ENCODE peak calls at places on chromosome 2, in eight cellular contexts. G is HEK293T; Z is NCI-H1092; L is M059J; X is AML-193; F is AG09309; Q is naive thymus-derived CD8-positive, alpha-beta T cell; E is activated effector memory CD4-positive, alpha-beta T cell treated with Interleukin-2 at 50 U/mL for 16 hours. I is an unnamed sample.
A peak's percentile ranks its signal among the peaks of the same experiment; 100 is the strongest.

GRCh38 chr2:202267495-202267894 is 1.9 kb downstream of the NOP58 start:
- DNase-seq in G (no peak), Q (no peak), L (peak; percentile 16), F (no peak), Z (no peak), E (no peak), X (peak; percentile 15), I (no peak)

GRCh38 chr2:51085679-51086078 is 53.7 kb upstream of the NRXN1 start:
- DNase-seq in F (no peak), X (no peak), Z (no peak), E (no peak), G (no peak), L (no peak), Q (no peak), I (no peak)

GRCh38 chr2:179264238-179265081 is at the start of gene SESTD1:
- DNase-seq in Z (peak; percentile 22), G (peak; percentile 71), X (no peak), Q (peak; percentile 48), F (no peak), L (peak; percentile 41), E (peak; percentile 51), I (no peak)

GRCh38 chr2:123993728-123994323 is 31.3 kb upstream of the CNTNAP5 start:
- DNase-seq in G (peak; percentile 39), F (no peak), X (no peak), E (no peak), Z (no peak), Q (peak; percentile 3), L (peak; percentile 49), I (peak; percentile 1)

GRCh38 chr2:223203971-223204370 is 152.0 kb downstream of the KCNE4 start:
- DNase-seq in E (no peak), X (no peak), L (peak; percentile 71), Q (no peak), F (peak; percentile 31), G (no peak), Z (no peak), I (no peak)

GRCh38 chr2:73984922-73985317 is 210 bp downstream of the TET3 start:
- DNase-seq in G (peak; percentile 42), E (peak; percentile 60), X (no peak), Q (peak; percentile 53), Z (no peak), F (no peak), L (no peak), I (no peak)

GRCh38 chr2:196336715-196337617 is 165.6 kb upstream of the STK17B start:
- DNase-seq in Z (no peak), F (no peak), L (peak; percentile 27), G (peak; percentile 57), X (peak; percentile 35), Q (no peak), E (no peak), I (peak; percentile 32)

GRCh38 chr2:229408356-229408755 is 137.3 kb upstream of the PID1 start:
- DNase-seq in Q (no peak), G (no peak), X (peak; percentile 67), F (peak; percentile 75), E (no peak), Z (no peak), L (peak; percentile 90), I (peak; percentile 99)

GRCh38 chr2:122164964-122165363 is 409.5 kb downstream of the TSN start:
- DNase-seq in E (no peak), Q (no peak), F (no peak), X (no peak), L (no peak), G (no peak), Z (no peak), I (no peak)

GRCh38 chr2:120441744-120442471 is 96.0 kb downstream of the INHBB start:
- DNase-seq in Q (no peak), L (peak; percentile 41), F (no peak), X (no peak), E (no peak), Z (peak; percentile 78), G (no peak), I (no peak)

GRCh38 chr2:171652411-171652775 is 34.9 kb upstream of the DYNC1I2 start:
- DNase-seq in F (no peak), G (no peak), E (no peak), Z (no peak), X (no peak), L (peak; percentile 61), Q (no peak), I (peak; percentile 3)

GRCh38 chr2:26640331-26640745 is 828 bp downstream of the CIB4 start:
- DNase-seq in X (no peak), L (peak; percentile 82), E (no peak), F (peak; percentile 21), Q (no peak), Z (no peak), G (no peak), I (peak; percentile 90)

GRCh38 chr2:29747786-29748470 is 173.5 kb downstream of the ALK start:
- DNase-seq in L (peak; percentile 99), F (peak; percentile 58), Z (no peak), Q (no peak), G (no peak), E (no peak), X (no peak), I (peak; percentile 100)

GRCh38 chr2:26752636-26753035 is 11.4 kb upstream of the SLC35F6 start:
- DNase-seq in Q (no peak), Z (no peak), L (no peak), F (no peak), E (no peak), X (no peak), G (no peak), I (no peak)